ENCODE peak calls at places on chromosomes 5 and 9, in ten cellular contexts. One of them, this sample, is unnamed.

GRCh38 chr5:11251242-11251641 is 490.2 kb upstream of the DAP start:
- DNase-seq in stomach: no peak
- DNase-seq in stimulated activated CD8-positive, alpha-beta memory T cell treated with anti-CD3 and anti-CD28 coated beads, Interleukin-15, amount 100 ng/mL, for 4 hours: no peak
- DNase-seq in dorsolateral prefrontal cortex: no peak
- DNase-seq in activated CD4-positive, alpha-beta T cell treated with anti-CD3 and anti-CD28 coated beads, Interleukin-2, amount 50 U/mL, for 1 hour: no peak
- DNase-seq in Calu3: peak
- DNase-seq in T-helper 2 cell: no peak
- DNase-seq in naive B cell: no peak
- DNase-seq in SK-N-SH: no peak
- DNase-seq in Peyer's patch: no peak
- DNase-seq in this sample: no peak

GRCh38 chr9:135664801-135665794 is 2.0 kb downstream of the LCN9 start:
- DNase-seq in stomach: no peak
- DNase-seq in stimulated activated CD8-positive, alpha-beta memory T cell treated with anti-CD3 and anti-CD28 coated beads, Interleukin-15, amount 100 ng/mL, for 4 hours: no peak
- DNase-seq in dorsolateral prefrontal cortex: no peak
- DNase-seq in activated CD4-positive, alpha-beta T cell treated with anti-CD3 and anti-CD28 coated beads, Interleukin-2, amount 50 U/mL, for 1 hour: no peak
- DNase-seq in Calu3: no peak
- DNase-seq in T-helper 2 cell: no peak
- DNase-seq in naive B cell: no peak
- DNase-seq in SK-N-SH: peak
- DNase-seq in Peyer's patch: no peak
- DNase-seq in this sample: no peak

GRCh38 chr5:19739691-19740090 is 248.3 kb downstream of the CDH18 start:
- DNase-seq in stomach: no peak
- DNase-seq in stimulated activated CD8-positive, alpha-beta memory T cell treated with anti-CD3 and anti-CD28 coated beads, Interleukin-15, amount 100 ng/mL, for 4 hours: no peak
- DNase-seq in dorsolateral prefrontal cortex: no peak
- DNase-seq in activated CD4-positive, alpha-beta T cell treated with anti-CD3 and anti-CD28 coated beads, Interleukin-2, amount 50 U/mL, for 1 hour: no peak
- DNase-seq in Calu3: no peak
- DNase-seq in T-helper 2 cell: no peak
- DNase-seq in naive B cell: no peak
- DNase-seq in SK-N-SH: peak
- DNase-seq in Peyer's patch: no peak
- DNase-seq in this sample: no peak

GRCh38 chr5:585556-585955 is 26.6 kb upstream of the CEP72 start:
- DNase-seq in stomach: peak
- DNase-seq in stimulated activated CD8-positive, alpha-beta memory T cell treated with anti-CD3 and anti-CD28 coated beads, Interleukin-15, amount 100 ng/mL, for 4 hours: no peak
- DNase-seq in dorsolateral prefrontal cortex: no peak
- DNase-seq in activated CD4-positive, alpha-beta T cell treated with anti-CD3 and anti-CD28 coated beads, Interleukin-2, amount 50 U/mL, for 1 hour: no peak
- DNase-seq in Calu3: no peak
- DNase-seq in T-helper 2 cell: no peak
- DNase-seq in naive B cell: no peak
- DNase-seq in SK-N-SH: no peak
- DNase-seq in Peyer's patch: no peak
- DNase-seq in this sample: no peak

GRCh38 chr5:148125641-148126040 is 42.7 kb upstream of the SPINK14 start:
- DNase-seq in stomach: no peak
- DNase-seq in stimulated activated CD8-positive, alpha-beta memory T cell treated with anti-CD3 and anti-CD28 coated beads, Interleukin-15, amount 100 ng/mL, for 4 hours: no peak
- DNase-seq in dorsolateral prefrontal cortex: no peak
- DNase-seq in activated CD4-positive, alpha-beta T cell treated with anti-CD3 and anti-CD28 coated beads, Interleukin-2, amount 50 U/mL, for 1 hour: no peak
- DNase-seq in Calu3: no peak
- DNase-seq in T-helper 2 cell: no peak
- DNase-seq in naive B cell: no peak
- DNase-seq in SK-N-SH: peak
- DNase-seq in Peyer's patch: no peak
- DNase-seq in this sample: no peak

GRCh38 chr9:25830381-25830780 is 152.1 kb upstream of the TUSC1 start:
- DNase-seq in stomach: no peak
- DNase-seq in stimulated activated CD8-positive, alpha-beta memory T cell treated with anti-CD3 and anti-CD28 coated beads, Interleukin-15, amount 100 ng/mL, for 4 hours: no peak
- DNase-seq in dorsolateral prefrontal cortex: no peak
- DNase-seq in activated CD4-positive, alpha-beta T cell treated with anti-CD3 and anti-CD28 coated beads, Interleukin-2, amount 50 U/mL, for 1 hour: no peak
- DNase-seq in Calu3: no peak
- DNase-seq in T-helper 2 cell: no peak
- DNase-seq in naive B cell: no peak
- DNase-seq in SK-N-SH: no peak
- DNase-seq in Peyer's patch: no peak
- DNase-seq in this sample: no peak

GRCh38 chr5:151480384-151480783 is 33.0 kb downstream of the SLC36A1 start:
- DNase-seq in stomach: no peak
- DNase-seq in stimulated activated CD8-positive, alpha-beta memory T cell treated with anti-CD3 and anti-CD28 coated beads, Interleukin-15, amount 100 ng/mL, for 4 hours: no peak
- DNase-seq in dorsolateral prefrontal cortex: no peak
- DNase-seq in activated CD4-positive, alpha-beta T cell treated with anti-CD3 and anti-CD28 coated beads, Interleukin-2, amount 50 U/mL, for 1 hour: no peak
- DNase-seq in Calu3: no peak
- DNase-seq in T-helper 2 cell: no peak
- DNase-seq in naive B cell: no peak
- DNase-seq in SK-N-SH: no peak
- DNase-seq in Peyer's patch: no peak
- DNase-seq in this sample: no peak

GRCh38 chr5:42840842-42841574 is 29.3 kb upstream of the SELENOP start:
- DNase-seq in stomach: no peak
- DNase-seq in stimulated activated CD8-positive, alpha-beta memory T cell treated with anti-CD3 and anti-CD28 coated beads, Interleukin-15, amount 100 ng/mL, for 4 hours: no peak
- DNase-seq in dorsolateral prefrontal cortex: no peak
- DNase-seq in activated CD4-positive, alpha-beta T cell treated with anti-CD3 and anti-CD28 coated beads, Interleukin-2, amount 50 U/mL, for 1 hour: no peak
- DNase-seq in Calu3: no peak
- DNase-seq in T-helper 2 cell: no peak
- DNase-seq in naive B cell: no peak
- DNase-seq in SK-N-SH: no peak
- DNase-seq in Peyer's patch: no peak
- DNase-seq in this sample: no peak

GRCh38 chr9:715743-716400 is 125.6 kb upstream of the DMRT1 start:
- DNase-seq in stomach: no peak
- DNase-seq in stimulated activated CD8-positive, alpha-beta memory T cell treated with anti-CD3 and anti-CD28 coated beads, Interleukin-15, amount 100 ng/mL, for 4 hours: no peak
- DNase-seq in dorsolateral prefrontal cortex: no peak
- DNase-seq in activated CD4-positive, alpha-beta T cell treated with anti-CD3 and anti-CD28 coated beads, Interleukin-2, amount 50 U/mL, for 1 hour: no peak
- DNase-seq in Calu3: no peak
- DNase-seq in T-helper 2 cell: no peak
- DNase-seq in naive B cell: no peak
- DNase-seq in SK-N-SH: no peak
- DNase-seq in Peyer's patch: no peak
- DNase-seq in this sample: no peak

This sample was measured in cortex of kidney.